ENCODE peak calls at places on chromosomes 3 and 15, in six cellular contexts. One of them, this sample, is unnamed.

GRCh38 chr3:49554639-49555265 is 475 bp downstream of the BSN start:
- DNase-seq in mammary epithelial cell: peak; percentile 28
- DNase-seq in testis: peak; percentile 47
- DNase-seq in breast epithelium: no peak
- DNase-seq in left lung: peak; percentile 89
- DNase-seq in psoas muscle: peak; percentile 82
- DNase-seq in this sample: no peak

GRCh38 chr3:113261996-113262665 is 50.8 kb downstream of the BOC start:
- DNase-seq in left lung: no peak
- DNase-seq in testis: peak; percentile 51
- DNase-seq in psoas muscle: no peak
- DNase-seq in breast epithelium: no peak
- DNase-seq in mammary epithelial cell: peak; percentile 64
- DNase-seq in this sample: no peak

GRCh38 chr15:41507820-41508290 is 5.8 kb downstream of the LTK start:
- DNase-seq in mammary epithelial cell: peak; percentile 73
- DNase-seq in left lung: no peak
- DNase-seq in testis: peak; percentile 21
- DNase-seq in psoas muscle: no peak
- DNase-seq in breast epithelium: peak; percentile 90
- DNase-seq in this sample: no peak

GRCh38 chr3:54987719-54988118 is 59.9 kb upstream of the LRTM1 start:
- DNase-seq in breast epithelium: no peak
- DNase-seq in mammary epithelial cell: peak; percentile 5
- DNase-seq in psoas muscle: no peak
- DNase-seq in left lung: no peak
- DNase-seq in testis: no peak
- DNase-seq in this sample: no peak

GRCh38 chr3:40810813-40811212 is 286.1 kb downstream of the ZNF621 start:
- DNase-seq in breast epithelium: no peak
- DNase-seq in testis: no peak
- DNase-seq in left lung: no peak
- DNase-seq in mammary epithelial cell: no peak
- DNase-seq in psoas muscle: no peak
- DNase-seq in this sample: no peak

GRCh38 chr3:8945890-8946590 is 17.2 kb downstream of the RAD18 start:
- DNase-seq in breast epithelium: no peak
- DNase-seq in left lung: no peak
- DNase-seq in mammary epithelial cell: no peak
- DNase-seq in psoas muscle: no peak
- DNase-seq in testis: no peak
- DNase-seq in this sample: no peak

GRCh38 chr15:33243869-33244268 is 49.4 kb upstream of the FMN1 start:
- DNase-seq in breast epithelium: no peak
- DNase-seq in left lung: no peak
- DNase-seq in testis: no peak
- DNase-seq in psoas muscle: no peak
- DNase-seq in mammary epithelial cell: peak; percentile 89
- DNase-seq in this sample: peak; percentile 93

GRCh38 chr3:161310649-161311423 is 60.5 kb downstream of the SPTSSB start:
- DNase-seq in left lung: no peak
- DNase-seq in testis: no peak
- DNase-seq in psoas muscle: no peak
- DNase-seq in breast epithelium: no peak
- DNase-seq in mammary epithelial cell: no peak
- DNase-seq in this sample: no peak

GRCh38 chr15:80419546-80419945 is 15.4 kb downstream of the ARNT2 start:
- DNase-seq in psoas muscle: no peak
- DNase-seq in left lung: no peak
- DNase-seq in mammary epithelial cell: peak; percentile 18
- DNase-seq in breast epithelium: no peak
- DNase-seq in testis: no peak
- DNase-seq in this sample: no peak

GRCh38 chr15:62848631-62849050 is 193.9 kb upstream of the TPM1 start:
- DNase-seq in breast epithelium: no peak
- DNase-seq in testis: no peak
- DNase-seq in mammary epithelial cell: no peak
- DNase-seq in left lung: no peak
- DNase-seq in psoas muscle: no peak
- DNase-seq in this sample: no peak

GRCh38 chr15:66912441-66912840 is 153.0 kb upstream of the SMAD3 start:
- DNase-seq in breast epithelium: no peak
- DNase-seq in psoas muscle: no peak
- DNase-seq in testis: no peak
- DNase-seq in mammary epithelial cell: no peak
- DNase-seq in left lung: no peak
- DNase-seq in this sample: no peak
- TF ChIP-seq CTCF in breast epithelium: no peak
- TF ChIP-seq CTCF in psoas muscle: no peak
- TF ChIP-seq CTCF in testis: no peak
- TF ChIP-seq CTCF in mammary epithelial cell: no peak
- TF ChIP-seq CTCF in left lung: no peak
- TF ChIP-seq CTCF in this sample: no peak

GRCh38 chr15:88255109-88255495 is 1.4 kb downstream of the NTRK3 start:
- DNase-seq in psoas muscle: no peak
- DNase-seq in testis: no peak
- DNase-seq in breast epithelium: no peak
- DNase-seq in left lung: no peak
- DNase-seq in mammary epithelial cell: no peak
- DNase-seq in this sample: no peak
- H3K27me3 ChIP-seq in psoas muscle: no peaks in the 10 kb centered on the region
- H3K27me3 ChIP-seq in testis: no peaks in the 10 kb centered on the region
- H3K27me3 ChIP-seq in breast epithelium: peaks cover 48% of the 10 kb centered on the region
- H3K27me3 ChIP-seq in left lung: peaks cover 44% of the 10 kb centered on the region
- H3K27me3 ChIP-seq in mammary epithelial cell: peaks cover 30% of the 10 kb centered on the region
- H3K27me3 ChIP-seq in this sample: peaks cover 42% of the 10 kb centered on the region

DNA sequence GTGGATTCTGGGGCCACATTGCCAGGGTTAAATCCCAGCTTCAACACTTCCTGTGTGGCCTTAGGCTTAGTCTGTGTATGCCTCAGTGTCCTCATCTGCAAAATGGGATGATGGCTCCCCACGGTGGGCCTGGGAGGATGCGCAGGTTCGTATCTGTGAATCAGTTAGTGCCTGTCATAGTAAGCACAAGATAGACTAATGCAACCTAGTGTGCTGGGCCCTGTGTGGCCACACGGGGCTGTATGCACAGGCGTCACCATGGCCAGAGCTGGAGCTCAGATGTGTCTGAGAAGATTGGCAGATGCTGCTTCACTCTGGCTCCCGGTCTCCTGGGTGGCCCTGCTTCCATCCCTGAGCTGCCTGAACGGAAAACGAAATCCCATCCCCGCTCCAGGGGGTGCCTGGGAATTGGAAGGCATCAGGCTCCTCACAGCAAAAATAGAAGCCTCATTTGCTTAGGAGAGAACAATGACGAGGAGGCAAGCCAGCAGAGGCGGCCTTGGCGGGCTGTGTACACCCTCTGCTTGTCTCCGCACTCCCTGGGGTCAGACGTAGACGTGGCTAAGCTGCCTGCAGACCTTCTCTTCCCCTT is 103.6 kb downstream of the APBA2 start:
- DNase-seq in breast epithelium: no peak
- DNase-seq in left lung: no peak
- DNase-seq in mammary epithelial cell: no peak
- DNase-seq in psoas muscle: no peak
- DNase-seq in testis: peak; percentile 50
- DNase-seq in this sample: peak; percentile 39
- TF ChIP-seq CTCF in breast epithelium: no peak
- TF ChIP-seq CTCF in left lung: no peak
- TF ChIP-seq CTCF in mammary epithelial cell: no peak
- TF ChIP-seq CTCF in psoas muscle: no peak
- TF ChIP-seq CTCF in testis: no peak
- TF ChIP-seq CTCF in this sample: peak; percentile 61

GRCh38 chr3:14802332-14802731 is 16.4 kb upstream of the FGD5 start:
- DNase-seq in breast epithelium: no peak
- DNase-seq in mammary epithelial cell: no peak
- DNase-seq in testis: no peak
- DNase-seq in psoas muscle: no peak
- DNase-seq in left lung: no peak
- DNase-seq in this sample: no peak

GRCh38 chr3:14799146-14799545 is 19.6 kb upstream of the FGD5 start:
- DNase-seq in testis: no peak
- DNase-seq in psoas muscle: no peak
- DNase-seq in left lung: no peak
- DNase-seq in mammary epithelial cell: no peak
- DNase-seq in breast epithelium: no peak
- DNase-seq in this sample: no peak

GRCh38 chr3:14801031-14801430 is 17.7 kb upstream of the FGD5 start:
- DNase-seq in left lung: no peak
- DNase-seq in mammary epithelial cell: no peak
- DNase-seq in psoas muscle: no peak
- DNase-seq in testis: no peak
- DNase-seq in breast epithelium: no peak
- DNase-seq in this sample: no peak

GRCh38 chr3:14803101-14803980 is 15.4 kb upstream of the FGD5 start:
- DNase-seq in left lung: no peak
- DNase-seq in breast epithelium: no peak
- DNase-seq in testis: no peak
- DNase-seq in psoas muscle: peak; percentile 60
- DNase-seq in mammary epithelial cell: no peak
- DNase-seq in this sample: peak; percentile 5

GRCh38 chr3:14801668-14802067 is 17.1 kb upstream of the FGD5 start:
- DNase-seq in breast epithelium: no peak
- DNase-seq in psoas muscle: no peak
- DNase-seq in mammary epithelial cell: no peak
- DNase-seq in testis: no peak
- DNase-seq in left lung: no peak
- DNase-seq in this sample: no peak
- H3K27me3 ChIP-seq in breast epithelium: no peaks in the 10 kb centered on the region
- H3K27me3 ChIP-seq in psoas muscle: no peaks in the 10 kb centered on the region
- H3K27me3 ChIP-seq in mammary epithelial cell: no peaks in the 10 kb centered on the region
- H3K27me3 ChIP-seq in testis: no peaks in the 10 kb centered on the region
- H3K27me3 ChIP-seq in left lung: no peaks in the 10 kb centered on the region
- H3K27me3 ChIP-seq in this sample: peaks cover 2% of the 10 kb centered on the region

GRCh38 chr15:79007066-79007465 is 62.2 kb upstream of the CTSH start:
- DNase-seq in testis: peak; percentile 56
- DNase-seq in left lung: no peak
- DNase-seq in breast epithelium: no peak
- DNase-seq in psoas muscle: peak; percentile 53
- DNase-seq in mammary epithelial cell: no peak
- DNase-seq in this sample: peak; percentile 44
- TF ChIP-seq CTCF in testis: peak; percentile 26
- TF ChIP-seq CTCF in left lung: peak; percentile 34
- TF ChIP-seq CTCF in breast epithelium: no peak
- TF ChIP-seq CTCF in psoas muscle: peak; percentile 45
- TF ChIP-seq CTCF in mammary epithelial cell: peak; percentile 38
- TF ChIP-seq CTCF in this sample: peak; percentile 77

This sample was measured in brain microvascular endothelial cell.